ENCODE peak calls at places on chromosomes 11 and 22, in eight cellular contexts. H, J, M, B, G, S, D and R are unnamed samples.
A peak's percentile ranks its signal among the peaks of the same experiment; 100 is the strongest.

GRCh38 chr11:94193288-94193687 is 64.6 kb downstream of the PANX1 start:
- DNase-seq in H (no peak), J (no peak), M (no peak), B (no peak), G (no peak), S (no peak), D (peak; percentile 10), R (no peak)

GRCh38 chr22:47547881-47548630 is 785.6 kb downstream of the TBC1D22A start:
- DNase-seq in H (no peak), J (no peak), M (no peak), B (no peak), G (no peak), S (no peak), D (no peak), R (no peak)

GRCh38 chr11:131618203-131618602 is 247.8 kb downstream of the NTM start:
- DNase-seq in H (no peak), J (no peak), M (no peak), B (no peak), G (no peak), S (no peak), D (no peak), R (no peak)

GRCh38 chr11:115447273-115447864 is 56.8 kb downstream of the CADM1 start:
- DNase-seq in H (no peak), J (no peak), M (no peak), B (no peak), G (no peak), S (no peak), D (no peak), R (no peak)

GRCh38 chr11:65505434-65506315 is 6.8 kb downstream of the MALAT1 start:
- DNase-seq in H (no peak), J (peak; percentile 47), M (peak; percentile 50), B (peak; percentile 65), G (no peak), S (no peak), D (peak; percentile 34), R (no peak)

GRCh38 chr11:47415949-47416472 is 7.6 kb downstream of the SLC39A13 start:
- DNase-seq in H (peak; percentile 78), J (peak; percentile 79), M (peak; percentile 94), B (peak; percentile 72), G (peak; percentile 29), S (no peak), D (peak; percentile 88), R (peak; percentile 89)

GRCh38 chr11:63906585-63906984 is 10.4 kb downstream of the RCOR2 start:
- DNase-seq in H (peak; percentile 37), J (peak; percentile 50), M (no peak), B (no peak), G (peak; percentile 52), S (peak; percentile 68), D (no peak), R (no peak)

GRCh38 chr22:27065259-27065658 is 407.9 kb downstream of the MIAT start:
- DNase-seq in H (no peak), J (no peak), M (no peak), B (no peak), G (no peak), S (no peak), D (no peak), R (no peak)

GRCh38 chr11:27385245-27385644 is 22.2 kb upstream of the CCDC34 start:
- DNase-seq in H (no peak), J (no peak), M (peak; percentile 51), B (no peak), G (no peak), S (no peak), D (peak; percentile 14), R (no peak)

GRCh38 chr11:8297781-8298440 is 34.2 kb upstream of the LMO1 start:
- DNase-seq in H (peak; percentile 8), J (no peak), M (no peak), B (no peak), G (no peak), S (peak; percentile 18), D (no peak), R (no peak)

GRCh38 chr22:48960981-48961655 is 866.6 kb downstream of the BRD1 start:
- DNase-seq in H (peak; percentile 4), J (no peak), M (no peak), B (peak; percentile 7), G (no peak), S (peak; percentile 15), D (no peak), R (peak; percentile 27)

GRCh38 chr11:121721961-121722360 is 269.2 kb upstream of the SORL1-AS1 start:
- DNase-seq in H (no peak), J (peak; percentile 9), M (no peak), B (no peak), G (no peak), S (no peak), D (no peak), R (no peak)

GRCh38 chr11:67271548-67272284 is 5.4 kb downstream of the GRK2 start:
- DNase-seq in H (no peak), J (no peak), M (peak; percentile 80), B (no peak), G (no peak), S (peak; percentile 47), D (no peak), R (peak; percentile 37)

DNA sequence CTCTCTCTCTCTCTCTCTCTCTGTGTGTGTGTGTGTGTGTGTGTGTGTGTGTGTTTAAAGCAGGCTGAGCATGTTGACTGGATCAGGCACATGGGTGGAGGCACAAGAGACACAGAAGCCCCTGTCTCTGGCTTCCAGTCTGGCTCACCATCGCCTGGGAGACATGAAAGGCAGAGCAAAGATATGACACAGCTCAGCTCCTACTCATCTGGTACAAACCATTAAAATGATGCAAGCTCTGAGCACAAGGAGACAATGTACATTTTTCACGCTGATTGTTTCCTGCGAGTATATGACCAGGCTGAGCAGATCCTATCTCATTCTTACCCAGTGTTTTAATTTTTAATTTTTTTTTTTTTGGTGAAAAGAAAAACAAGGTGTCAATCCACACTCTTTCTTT is 9.5 kb downstream of the SLC6A5 start:
- DNase-seq in H (no peak), J (no peak), M (no peak), B (no peak), G (no peak), S (no peak), D (no peak), R (no peak)
- H3K27ac ChIP-seq in H (no peak overlapping the region), J (no peak overlapping the region), M (no peak overlapping the region), B (no peak overlapping the region), G (no peak overlapping the region), S (no peak overlapping the region), D (no peak overlapping the region), R (no peak overlapping the region)

GRCh38 chr11:69442807-69443137 is 38.7 kb upstream of the LINC01488 start:
- DNase-seq in H (no peak), J (peak; percentile 51), M (peak; percentile 55), B (peak; percentile 29), G (no peak), S (no peak), D (no peak), R (no peak)

GRCh38 chr11:69443968-69444364 is 37.5 kb upstream of the LINC01488 start:
- DNase-seq in H (no peak), J (no peak), M (peak; percentile 53), B (no peak), G (no peak), S (no peak), D (peak; percentile 31), R (no peak)

GRCh38 chr11:69443138-69443967 is 38.1 kb upstream of the LINC01488 start:
- DNase-seq in H (peak; percentile 81), J (peak; percentile 84), M (peak; percentile 95), B (peak; percentile 94), G (peak; percentile 97), S (peak; percentile 90), D (peak; percentile 91), R (peak; percentile 92)

GRCh38 chr11:69440876-69441275 is 40.6 kb upstream of the LINC01488 start:
- DNase-seq in H (no peak), J (no peak), M (peak; percentile 12), B (no peak), G (no peak), S (no peak), D (no peak), R (no peak)

GRCh38 chr11:69442012-69442806 is 39.3 kb upstream of the LINC01488 start:
- DNase-seq in H (no peak), J (no peak), M (no peak), B (no peak), G (no peak), S (no peak), D (no peak), R (no peak)
- H3K4me1 ChIP-seq in H (peaks cover 33% of the 10 kb centered on the region), J (peaks cover 33% of the 10 kb centered on the region), M (no peaks in the 10 kb centered on the region), B (peaks cover 12% of the 10 kb centered on the region), G (peaks cover 39% of the 10 kb centered on the region), S (no peaks in the 10 kb centered on the region), D (peaks cover 23% of the 10 kb centered on the region), R (peaks cover 29% of the 10 kb centered on the region)

GRCh38 chr11:43212279-43212678 is 99.5 kb upstream of the API5 start:
- DNase-seq in H (no peak), J (no peak), M (no peak), B (no peak), G (peak; percentile 18), S (no peak), D (no peak), R (peak; percentile 57)
- H3K4me3 ChIP-seq in H (no peak overlapping the region), J (no peak overlapping the region), M (no peak overlapping the region), B (no peak overlapping the region), G (no peak overlapping the region), S (no peak overlapping the region), D (no peak overlapping the region), R (no peak overlapping the region)

DNA sequence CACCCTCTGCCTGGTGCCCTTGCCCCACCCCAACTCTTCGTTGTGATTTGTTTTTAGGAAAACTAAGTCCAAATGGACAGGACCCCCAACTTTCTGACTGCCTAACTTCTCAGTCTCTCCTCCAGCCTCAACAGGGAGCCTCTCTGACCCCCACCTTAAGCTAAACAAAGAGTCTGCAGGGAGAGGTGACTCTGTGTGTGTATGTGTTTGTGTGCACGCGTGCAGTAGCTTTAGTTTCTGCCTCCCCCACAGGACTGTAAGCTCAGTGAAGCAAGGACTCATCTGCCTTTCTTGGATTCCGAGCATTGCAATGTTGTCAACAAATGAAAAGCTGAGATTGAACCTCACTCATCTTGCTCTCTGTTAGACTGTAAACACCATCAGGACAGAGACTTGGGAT is 7.9 kb downstream of the SNAP29 start:
- DNase-seq in H (no peak), J (no peak), M (no peak), B (no peak), G (no peak), S (no peak), D (no peak), R (no peak)
- H3K27ac ChIP-seq in H (peak overlapping the region; percentile 85), J (peak overlapping the region; percentile 82), M (no peak overlapping the region), B (peak overlapping the region; percentile 87), G (no peak overlapping the region), S (peak overlapping the region; percentile 58), D (no peak overlapping the region), R (peak overlapping the region; percentile 88)

GRCh38 chr22:23698673-23699235 is 7.9 kb downstream of the RGL4 start:
- DNase-seq in H (no peak), J (no peak), M (no peak), B (no peak), G (no peak), S (peak; percentile 40), D (no peak), R (peak; percentile 61)
- H3K4me1 ChIP-seq in H (no peaks in the 10 kb centered on the region), J (peaks cover 18% of the 10 kb centered on the region), M (no peaks in the 10 kb centered on the region), B (no peaks in the 10 kb centered on the region), G (no peaks in the 10 kb centered on the region), S (peaks cover 8% of the 10 kb centered on the region), D (no peaks in the 10 kb centered on the region), R (no peaks in the 10 kb centered on the region)